ENCODE peak calls at places on chromosomes 2 and 18, in nine cellular contexts. J is lung; M is naive thymus-derived CD4-positive, alpha-beta T cell; K is PC-9; S is stomach; Z is brain microvascular endothelial cell; H is coronary artery; T is heart left ventricle; I is CD4-positive, alpha-beta T cell. A is an unnamed sample.
A peak's percentile ranks its signal among the peaks of the same experiment; 100 is the strongest.

GRCh38 chr2:144376475-144376874 is 143.4 kb downstream of the ZEB2 start:
- DNase-seq in J (no peak), M (no peak), K (no peak), S (no peak), Z (no peak), H (no peak), T (no peak), I (no peak), A (no peak)

GRCh38 chr18:27249933-27250332 is 64.8 kb upstream of the CHST9 start:
- DNase-seq in J (no peak), M (no peak), K (no peak), S (no peak), Z (no peak), H (no peak), T (no peak), I (no peak), A (no peak)

GRCh38 chr2:206154197-206154596 is 5.0 kb downstream of the NDUFS1 start:
- DNase-seq in J (no peak), M (no peak), K (no peak), S (no peak), Z (no peak), H (no peak), T (no peak), I (no peak), A (no peak)

GRCh38 chr2:231052494-231053451 is 3.9 kb upstream of the PSMD1 start:
- DNase-seq in J (peak; percentile 85), M (peak; percentile 77), K (peak; percentile 47), S (peak; percentile 89), Z (peak; percentile 68), H (peak; percentile 82), T (peak; percentile 82), I (peak; percentile 79), A (peak; percentile 15)

GRCh38 chr2:7692657-7693161 is 775.5 kb downstream of the RNF144A start:
- DNase-seq in J (peak; percentile 44), M (no peak), K (no peak), S (no peak), Z (peak; percentile 37), H (peak; percentile 76), T (no peak), I (no peak), A (no peak)

GRCh38 chr2:43766006-43766405 is 7.8 kb upstream of the DYNC2LI1 start:
- DNase-seq in J (no peak), M (no peak), K (peak; percentile 85), S (no peak), Z (no peak), H (no peak), T (no peak), I (no peak), A (no peak)

GRCh38 chr2:78218066-78218465 is 695.9 kb upstream of the LRRTM4 start:
- DNase-seq in J (no peak), M (no peak), K (no peak), S (no peak), Z (no peak), H (no peak), T (no peak), I (no peak), A (no peak)

GRCh38 chr18:54187372-54187771 is 37.1 kb downstream of the MBD2 start:
- DNase-seq in J (no peak), M (no peak), K (no peak), S (no peak), Z (no peak), H (no peak), T (no peak), I (no peak), A (no peak)

GRCh38 chr2:105007367-105007766 is 30.5 kb upstream of the MRPS9 start:
- DNase-seq in J (no peak), M (no peak), K (no peak), S (no peak), Z (no peak), H (no peak), T (no peak), I (no peak), A (no peak)

GRCh38 chr2:15158117-15158516 is 403.0 kb downstream of the NBAS start:
- DNase-seq in J (no peak), M (no peak), K (no peak), S (no peak), Z (no peak), H (no peak), T (no peak), I (no peak), A (no peak)

GRCh38 chr2:65311596-65311995 is 84.0 kb downstream of the ACTR2 start:
- DNase-seq in J (no peak), M (no peak), K (no peak), S (no peak), Z (no peak), H (no peak), T (no peak), I (no peak), A (no peak)

GRCh38 chr2:105789745-105790466 is 45.2 kb downstream of the NCK2 start:
- DNase-seq in J (no peak), M (peak; percentile 55), K (no peak), S (no peak), Z (peak; percentile 40), H (no peak), T (peak; percentile 66), I (peak; percentile 37), A (no peak)

GRCh38 chr18:10519999-10520935 is 5.6 kb upstream of the NAPG start:
- DNase-seq in J (peak; percentile 86), M (peak; percentile 49), K (peak; percentile 54), S (peak; percentile 89), Z (peak; percentile 87), H (peak; percentile 86), T (peak; percentile 87), I (peak; percentile 50), A (no peak)

GRCh38 chr2:23711979-23712755 is 214.8 kb downstream of the ATAD2B start:
- DNase-seq in J (no peak), M (no peak), K (no peak), S (no peak), Z (peak; percentile 75), H (no peak), T (no peak), I (no peak), A (no peak)

GRCh38 chr2:163692611-163693482 is 43.0 kb downstream of the FIGN start:
- DNase-seq in J (no peak), M (no peak), K (no peak), S (no peak), Z (no peak), H (no peak), T (no peak), I (no peak), A (no peak)

GRCh38 chr2:213167559-213167958 is 16.1 kb upstream of the IKZF2 start:
- DNase-seq in J (no peak), M (no peak), K (no peak), S (no peak), Z (no peak), H (no peak), T (no peak), I (no peak), A (no peak)
- H3K27ac ChIP-seq in J (no peak overlapping the region), M (no peak overlapping the region), K (no peak overlapping the region), S (no peak overlapping the region), Z (no peak overlapping the region), H (no peak overlapping the region), T (no peak overlapping the region), I (no peak overlapping the region), A (no peak overlapping the region)

GRCh38 chr2:108574332-108574731 is 40.1 kb downstream of the LIMS1 start:
- DNase-seq in J (no peak), M (no peak), K (no peak), S (no peak), Z (no peak), H (no peak), T (no peak), I (no peak), A (no peak)

GRCh38 chr2:108573070-108573469 is 38.8 kb downstream of the LIMS1 start:
- DNase-seq in J (no peak), M (no peak), K (no peak), S (no peak), Z (no peak), H (no peak), T (no peak), I (no peak), A (no peak)

GRCh38 chr2:108571262-108571661 is 37.0 kb downstream of the LIMS1 start:
- DNase-seq in J (no peak), M (no peak), K (no peak), S (no peak), Z (no peak), H (no peak), T (no peak), I (no peak), A (no peak)

GRCh38 chr2:108565778-108566375 is 31.6 kb downstream of the LIMS1 start:
- DNase-seq in J (no peak), M (no peak), K (no peak), S (no peak), Z (no peak), H (no peak), T (no peak), I (no peak), A (no peak)

DNA sequence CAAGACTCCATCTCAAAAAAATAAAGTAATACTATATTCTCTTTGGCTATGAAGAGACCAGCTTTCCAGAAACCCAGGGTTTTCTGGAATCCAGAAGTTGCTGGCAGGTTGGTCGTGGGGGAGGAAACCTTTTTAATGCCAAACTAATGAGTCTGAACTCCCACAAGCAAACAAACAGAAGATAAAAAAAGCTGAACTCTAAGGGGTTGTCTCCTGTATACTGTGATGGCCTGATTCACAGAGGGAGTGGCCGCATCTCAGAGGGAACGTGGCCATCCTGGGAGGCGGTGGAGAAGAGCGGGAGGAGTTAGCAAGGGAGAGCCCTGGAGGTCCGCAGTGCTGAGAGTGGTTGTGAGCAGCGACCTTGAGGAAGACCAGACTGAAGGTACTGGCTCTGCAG is 36.1 kb downstream of the LIMS1 start:
- DNase-seq in J (no peak), M (no peak), K (no peak), S (no peak), Z (peak; percentile 79), H (no peak), T (no peak), I (no peak), A (no peak)
- H3K27ac ChIP-seq in J (no peak overlapping the region), M (no peak overlapping the region), K (no peak overlapping the region), S (peak overlapping the region; percentile 42), Z (peak overlapping the region; percentile 77), H (no peak overlapping the region), T (no peak overlapping the region), I (no peak overlapping the region), A (no peak overlapping the region)

DNA sequence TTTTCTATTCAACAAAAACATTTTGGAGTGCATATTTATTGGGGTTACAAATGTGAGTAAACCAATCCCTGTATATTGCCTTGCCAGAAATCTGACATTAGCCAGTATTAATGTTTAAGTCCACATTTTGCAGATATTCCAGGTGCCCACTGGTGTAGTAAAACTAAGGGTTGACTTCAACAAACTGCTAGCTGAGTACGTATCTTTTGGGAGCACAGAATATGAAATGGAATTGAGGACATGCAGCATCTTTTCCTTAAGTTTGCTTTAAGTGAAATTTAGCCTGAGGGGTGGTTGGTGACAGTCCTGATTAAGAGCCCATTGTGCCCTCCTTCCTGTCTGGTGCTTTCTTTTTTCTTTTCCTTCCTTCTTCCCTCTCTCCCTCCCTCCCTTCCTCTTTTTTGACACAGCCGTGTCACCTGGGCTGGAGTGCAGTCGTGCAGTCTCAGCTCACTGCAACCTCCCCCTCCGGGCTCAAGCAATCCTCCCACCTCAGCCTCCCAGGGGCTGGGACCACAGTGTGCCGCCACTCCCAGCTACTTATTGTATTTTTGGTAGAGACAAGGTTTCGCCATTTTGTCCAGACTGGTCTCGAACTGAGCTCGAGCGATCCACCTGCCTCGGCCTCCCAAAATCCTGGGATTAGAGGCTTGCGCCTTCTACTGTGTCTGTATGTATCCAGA is 1.6 kb downstream of the NUP35 start:
- DNase-seq in J (no peak), M (no peak), K (no peak), S (no peak), Z (no peak), H (no peak), T (no peak), I (no peak), A (no peak)
- H3K27ac ChIP-seq in J (no peak overlapping the region), M (no peak overlapping the region), K (peak overlapping the region; percentile 82), S (no peak overlapping the region), Z (no peak overlapping the region), H (no peak overlapping the region), T (no peak overlapping the region), I (no peak overlapping the region), A (no peak overlapping the region)

GRCh38 chr2:46798998-46799698 is 116.5 kb downstream of the MCFD2 start:
- DNase-seq in J (peak; percentile 18), M (no peak), K (no peak), S (no peak), Z (no peak), H (no peak), T (no peak), I (no peak), A (no peak)
- H3K27ac ChIP-seq in J (no peak overlapping the region), M (no peak overlapping the region), K (no peak overlapping the region), S (no peak overlapping the region), Z (no peak overlapping the region), H (peak overlapping the region; percentile 11), T (no peak overlapping the region), I (no peak overlapping the region), A (no peak overlapping the region)